ENCODE peak calls at places on chromosomes 1 and 21, in seven cellular contexts. One of them, this sample, is unnamed.

GRCh38 chr1:162091681-162092524 is 22.4 kb downstream of the NOS1AP start:
- DNase-seq in Peyer's patch: no peak
- DNase-seq in transverse colon: no peak
- DNase-seq in cardiac muscle cell: no peak
- DNase-seq in upper lobe of right lung: no peak
- DNase-seq in heart right ventricle: no peak
- DNase-seq in pancreas: no peak
- DNase-seq in this sample: no peak

GRCh38 chr1:213415686-213416380 is 364.8 kb downstream of the RPS6KC1 start:
- DNase-seq in Peyer's patch: no peak
- DNase-seq in transverse colon: no peak
- DNase-seq in cardiac muscle cell: no peak
- DNase-seq in upper lobe of right lung: no peak
- DNase-seq in heart right ventricle: no peak
- DNase-seq in pancreas: no peak
- DNase-seq in this sample: no peak

GRCh38 chr1:18241932-18242331 is 134.3 kb downstream of the IGSF21 start:
- DNase-seq in Peyer's patch: no peak
- DNase-seq in transverse colon: no peak
- DNase-seq in cardiac muscle cell: no peak
- DNase-seq in upper lobe of right lung: no peak
- DNase-seq in heart right ventricle: no peak
- DNase-seq in pancreas: no peak
- DNase-seq in this sample: no peak

GRCh38 chr1:240658312-240658975 is 46.5 kb upstream of the GREM2 start:
- DNase-seq in Peyer's patch: no peak
- DNase-seq in transverse colon: no peak
- DNase-seq in cardiac muscle cell: no peak
- DNase-seq in upper lobe of right lung: no peak
- DNase-seq in heart right ventricle: no peak
- DNase-seq in pancreas: no peak
- DNase-seq in this sample: no peak

GRCh38 chr1:181119076-181119989 is 30.8 kb downstream of the IER5 start:
- DNase-seq in Peyer's patch: no peak
- DNase-seq in transverse colon: no peak
- DNase-seq in cardiac muscle cell: no peak
- DNase-seq in upper lobe of right lung: no peak
- DNase-seq in heart right ventricle: no peak
- DNase-seq in pancreas: no peak
- DNase-seq in this sample: no peak

GRCh38 chr21:41640756-41641509 is 125.9 kb downstream of the RIPK4 start:
- DNase-seq in Peyer's patch: no peak
- DNase-seq in transverse colon: no peak
- DNase-seq in cardiac muscle cell: peak; percentile 43
- DNase-seq in upper lobe of right lung: peak; percentile 22
- DNase-seq in heart right ventricle: no peak
- DNase-seq in pancreas: no peak
- DNase-seq in this sample: peak; percentile 77

GRCh38 chr1:209652873-209653401 is 712 bp upstream of the LAMB3 start:
- DNase-seq in Peyer's patch: peak; percentile 93
- DNase-seq in transverse colon: peak; percentile 93
- DNase-seq in cardiac muscle cell: peak; percentile 78
- DNase-seq in upper lobe of right lung: peak; percentile 92
- DNase-seq in heart right ventricle: peak; percentile 75
- DNase-seq in pancreas: peak; percentile 98
- DNase-seq in this sample: peak; percentile 79

GRCh38 chr1:217048104-217048707 is 325.0 kb upstream of the ESRRG start:
- DNase-seq in Peyer's patch: peak; percentile 46
- DNase-seq in transverse colon: no peak
- DNase-seq in cardiac muscle cell: peak; percentile 21
- DNase-seq in upper lobe of right lung: no peak
- DNase-seq in heart right ventricle: no peak
- DNase-seq in pancreas: no peak
- DNase-seq in this sample: no peak

GRCh38 chr1:203172184-203173115 is 3.2 kb downstream of the MYBPH start:
- DNase-seq in Peyer's patch: peak; percentile 75
- DNase-seq in transverse colon: peak; percentile 72
- DNase-seq in cardiac muscle cell: peak; percentile 82
- DNase-seq in upper lobe of right lung: peak; percentile 83
- DNase-seq in heart right ventricle: peak; percentile 56
- DNase-seq in pancreas: peak; percentile 91
- DNase-seq in this sample: no peak

GRCh38 chr1:218572046-218572445 is 226.9 kb downstream of the TGFB2 start:
- DNase-seq in Peyer's patch: no peak
- DNase-seq in transverse colon: no peak
- DNase-seq in cardiac muscle cell: no peak
- DNase-seq in upper lobe of right lung: no peak
- DNase-seq in heart right ventricle: no peak
- DNase-seq in pancreas: no peak
- DNase-seq in this sample: no peak

GRCh38 chr1:58572691-58573090 is 4.4 kb downstream of the TACSTD2 start:
- DNase-seq in Peyer's patch: no peak
- DNase-seq in transverse colon: no peak
- DNase-seq in cardiac muscle cell: no peak
- DNase-seq in upper lobe of right lung: peak; percentile 67
- DNase-seq in heart right ventricle: no peak
- DNase-seq in pancreas: no peak
- DNase-seq in this sample: no peak

GRCh38 chr1:27402349-27402754 is 9.9 kb downstream of the GPR3 start:
- DNase-seq in Peyer's patch: peak; percentile 83
- DNase-seq in transverse colon: peak; percentile 83
- DNase-seq in cardiac muscle cell: peak; percentile 77
- DNase-seq in upper lobe of right lung: peak; percentile 91
- DNase-seq in heart right ventricle: peak; percentile 73
- DNase-seq in pancreas: peak; percentile 84
- DNase-seq in this sample: peak; percentile 94

GRCh38 chr21:45889115-45889708 is 92.4 kb upstream of the COL6A1 start:
- DNase-seq in Peyer's patch: no peak
- DNase-seq in transverse colon: no peak
- DNase-seq in cardiac muscle cell: no peak
- DNase-seq in upper lobe of right lung: no peak
- DNase-seq in heart right ventricle: peak; percentile 6
- DNase-seq in pancreas: peak; percentile 19
- DNase-seq in this sample: no peak

GRCh38 chr21:25929859-25930520 is 195.2 kb downstream of the GABPA start:
- DNase-seq in Peyer's patch: no peak
- DNase-seq in transverse colon: no peak
- DNase-seq in cardiac muscle cell: peak; percentile 52
- DNase-seq in upper lobe of right lung: no peak
- DNase-seq in heart right ventricle: no peak
- DNase-seq in pancreas: no peak
- DNase-seq in this sample: peak; percentile 35

GRCh38 chr1:33111965-33112364 is 31.0 kb downstream of the AZIN2 start:
- DNase-seq in Peyer's patch: no peak
- DNase-seq in transverse colon: no peak
- DNase-seq in cardiac muscle cell: peak; percentile 51
- DNase-seq in upper lobe of right lung: no peak
- DNase-seq in heart right ventricle: no peak
- DNase-seq in pancreas: no peak
- DNase-seq in this sample: no peak

GRCh38 chr1:225987491-225988316 is 11.4 kb downstream of the SDE2 start:
- DNase-seq in Peyer's patch: no peak
- DNase-seq in transverse colon: no peak
- DNase-seq in cardiac muscle cell: peak; percentile 74
- DNase-seq in upper lobe of right lung: no peak
- DNase-seq in heart right ventricle: no peak
- DNase-seq in pancreas: no peak
- DNase-seq in this sample: no peak

DNA sequence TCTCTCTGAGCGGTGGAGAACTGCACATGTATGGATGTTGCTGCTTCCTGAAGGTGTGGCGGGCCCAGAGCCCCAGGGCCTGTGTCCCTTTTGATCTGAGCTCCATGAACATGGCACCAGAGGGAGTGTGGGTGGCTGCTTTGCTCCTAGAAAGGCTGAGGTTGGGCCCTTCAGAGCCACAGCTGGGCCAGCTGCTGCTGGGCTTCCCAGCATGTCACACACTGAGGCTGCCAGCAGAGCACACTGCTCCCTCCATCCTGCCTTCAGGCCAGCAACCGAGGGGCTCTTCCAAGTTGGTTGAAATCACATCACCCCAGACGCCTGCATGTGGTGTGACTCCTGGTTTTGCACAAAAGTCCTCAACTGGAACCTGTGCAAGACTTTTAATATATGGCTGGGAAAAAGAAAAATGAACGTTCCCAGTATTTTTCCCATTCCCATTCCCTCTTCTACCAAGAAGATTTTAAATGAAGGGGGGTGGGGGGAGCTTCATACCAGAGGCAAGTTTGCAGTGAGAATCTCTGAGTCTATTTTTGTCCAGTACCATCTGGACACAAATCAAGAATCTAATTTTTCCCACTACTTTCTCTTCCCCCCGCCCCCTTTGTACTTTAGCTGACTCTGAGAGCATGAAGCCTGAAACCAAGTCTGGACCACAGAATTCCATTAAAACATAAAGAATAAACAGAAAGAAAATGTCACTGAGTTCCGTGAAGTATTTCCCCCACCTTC is 26.2 kb upstream of the NGF start:
- DNase-seq in Peyer's patch: no peak
- DNase-seq in transverse colon: no peak
- DNase-seq in cardiac muscle cell: peak; percentile 52
- DNase-seq in upper lobe of right lung: no peak
- DNase-seq in heart right ventricle: peak; percentile 33
- DNase-seq in pancreas: no peak
- DNase-seq in this sample: no peak
- TF ChIP-seq CTCF in Peyer's patch: no peak
- TF ChIP-seq CTCF in transverse colon: no peak
- TF ChIP-seq CTCF in cardiac muscle cell: no peak
- TF ChIP-seq CTCF in upper lobe of right lung: no peak
- TF ChIP-seq CTCF in heart right ventricle: no peak
- TF ChIP-seq CTCF in pancreas: no peak
- TF ChIP-seq CTCF in this sample: no peak

DNA sequence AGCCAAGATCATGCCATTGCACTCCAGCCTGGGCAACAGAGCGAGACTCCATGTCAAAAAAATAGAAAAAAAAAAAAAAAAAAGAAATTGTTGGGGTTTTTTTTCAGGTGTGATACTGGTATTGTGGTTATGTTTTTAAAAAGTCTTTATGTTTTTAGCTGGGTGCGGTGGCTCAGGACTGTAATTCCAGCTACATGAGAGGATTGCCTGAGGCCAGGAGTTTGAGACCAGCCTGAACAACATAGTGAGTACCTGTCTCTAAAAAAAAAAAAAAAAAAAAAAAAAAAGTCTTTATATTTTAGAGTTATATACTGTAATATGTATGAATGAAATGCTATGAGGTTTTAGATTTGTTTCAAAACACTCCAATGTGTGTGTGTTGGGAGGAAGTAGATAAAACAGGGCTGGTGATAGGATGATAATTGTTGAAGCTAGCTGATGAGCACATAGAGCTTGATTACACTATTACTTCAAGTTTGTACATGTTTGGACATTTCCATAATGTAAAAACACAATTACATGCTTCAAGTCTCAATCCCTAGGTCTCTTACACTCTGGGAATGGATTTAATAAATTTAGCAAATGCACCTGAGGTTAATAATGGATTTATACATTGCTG is 30.2 kb upstream of the ATP5PO start:
- DNase-seq in Peyer's patch: no peak
- DNase-seq in transverse colon: no peak
- DNase-seq in cardiac muscle cell: no peak
- DNase-seq in upper lobe of right lung: no peak
- DNase-seq in heart right ventricle: no peak
- DNase-seq in pancreas: no peak
- DNase-seq in this sample: no peak
- H3K4me1 ChIP-seq in Peyer's patch: peaks cover 26% of the 10 kb centered on the region
- H3K4me1 ChIP-seq in transverse colon: peaks cover 18% of the 10 kb centered on the region
- H3K4me1 ChIP-seq in cardiac muscle cell: peaks cover 14% of the 10 kb centered on the region
- H3K4me1 ChIP-seq in upper lobe of right lung: peaks cover 13% of the 10 kb centered on the region
- H3K4me1 ChIP-seq in heart right ventricle: peaks cover 6% of the 10 kb centered on the region
- H3K4me1 ChIP-seq in pancreas: no peaks in the 10 kb centered on the region
- H3K4me1 ChIP-seq in this sample: peaks cover 19% of the 10 kb centered on the region

GRCh38 chr21:33428669-33429068 is 25.5 kb downstream of the IFNGR2 start:
- DNase-seq in Peyer's patch: no peak
- DNase-seq in transverse colon: no peak
- DNase-seq in cardiac muscle cell: no peak
- DNase-seq in upper lobe of right lung: peak; percentile 75
- DNase-seq in heart right ventricle: no peak
- DNase-seq in pancreas: no peak
- DNase-seq in this sample: peak; percentile 82

GRCh38 chr21:33432496-33432895 is 29.3 kb downstream of the IFNGR2 start:
- DNase-seq in Peyer's patch: no peak
- DNase-seq in transverse colon: no peak
- DNase-seq in cardiac muscle cell: no peak
- DNase-seq in upper lobe of right lung: no peak
- DNase-seq in heart right ventricle: no peak
- DNase-seq in pancreas: no peak
- DNase-seq in this sample: peak; percentile 25

GRCh38 chr21:33433425-33434114 is 30.4 kb downstream of the IFNGR2 start:
- DNase-seq in Peyer's patch: peak; percentile 37
- DNase-seq in transverse colon: no peak
- DNase-seq in cardiac muscle cell: no peak
- DNase-seq in upper lobe of right lung: no peak
- DNase-seq in heart right ventricle: no peak
- DNase-seq in pancreas: no peak
- DNase-seq in this sample: peak; percentile 48

GRCh38 chr21:33433001-33433400 is 29.8 kb downstream of the IFNGR2 start:
- DNase-seq in Peyer's patch: no peak
- DNase-seq in transverse colon: no peak
- DNase-seq in cardiac muscle cell: no peak
- DNase-seq in upper lobe of right lung: no peak
- DNase-seq in heart right ventricle: no peak
- DNase-seq in pancreas: no peak
- DNase-seq in this sample: peak; percentile 48

DNA sequence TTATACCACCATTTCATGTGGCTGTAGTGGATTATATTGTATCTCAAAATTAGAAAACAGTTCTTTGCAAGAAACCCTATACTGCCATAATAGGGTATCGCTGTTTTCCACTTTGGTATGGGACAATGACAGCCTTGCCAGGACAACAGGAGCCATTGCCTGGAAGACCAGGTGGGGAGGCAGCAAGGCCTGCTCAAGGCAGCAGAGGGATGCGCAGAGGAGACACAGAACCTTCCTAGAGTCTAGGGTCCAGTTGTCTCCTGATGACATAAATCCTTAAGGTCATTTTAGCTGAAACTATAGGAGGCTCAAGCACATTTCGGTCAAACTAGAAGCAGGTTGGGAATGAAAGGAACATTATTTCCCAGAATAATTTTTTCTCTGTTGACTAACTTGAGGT is 27.6 kb downstream of the IFNGR2 start:
- DNase-seq in Peyer's patch: no peak
- DNase-seq in transverse colon: no peak
- DNase-seq in cardiac muscle cell: no peak
- DNase-seq in upper lobe of right lung: no peak
- DNase-seq in heart right ventricle: no peak
- DNase-seq in pancreas: no peak
- DNase-seq in this sample: peak; percentile 29
- H3K36me3 ChIP-seq in Peyer's patch: no peaks in the 10 kb centered on the region
- H3K36me3 ChIP-seq in transverse colon: peaks cover 47% of the 10 kb centered on the region
- H3K36me3 ChIP-seq in cardiac muscle cell: peaks cover 64% of the 10 kb centered on the region
- H3K36me3 ChIP-seq in upper lobe of right lung: peaks cover 98% of the 10 kb centered on the region
- H3K36me3 ChIP-seq in heart right ventricle: no peaks in the 10 kb centered on the region
- H3K36me3 ChIP-seq in pancreas: peaks cover 53% of the 10 kb centered on the region
- H3K36me3 ChIP-seq in this sample: peaks cover 95% of the 10 kb centered on the region

DNA sequence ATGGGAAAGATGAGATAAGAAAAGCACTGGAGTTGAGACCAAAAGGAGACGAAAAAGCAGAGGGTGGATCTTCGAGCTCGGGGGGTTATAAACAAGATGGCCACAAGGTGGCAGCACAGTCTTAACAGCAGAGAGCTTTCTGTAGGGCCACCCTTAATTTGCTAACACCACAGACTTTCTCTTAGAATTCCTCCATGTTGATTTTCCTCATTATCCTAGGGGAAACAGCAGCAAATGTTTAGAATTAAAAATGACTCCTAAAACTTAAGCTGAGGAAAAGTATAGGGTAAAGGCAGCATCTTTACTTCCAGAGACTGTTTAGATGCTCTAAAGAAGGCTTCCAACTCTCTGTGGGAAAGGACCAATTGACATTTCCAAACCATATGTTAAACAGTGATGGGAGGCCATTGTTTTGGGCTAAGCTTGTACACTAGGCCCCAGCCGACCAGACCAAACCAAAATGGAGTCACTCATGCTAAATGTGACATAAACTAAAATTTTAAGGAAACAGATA is 2.5 kb upstream of the APOBEC4 start:
- DNase-seq in Peyer's patch: peak; percentile 93
- DNase-seq in transverse colon: peak; percentile 84
- DNase-seq in cardiac muscle cell: peak; percentile 88
- DNase-seq in upper lobe of right lung: peak; percentile 75
- DNase-seq in heart right ventricle: peak; percentile 67
- DNase-seq in pancreas: peak; percentile 66
- DNase-seq in this sample: peak; percentile 89
- TF ChIP-seq CTCF in Peyer's patch: peak; percentile 83
- TF ChIP-seq CTCF in transverse colon: peak; percentile 90
- TF ChIP-seq CTCF in cardiac muscle cell: peak; percentile 81
- TF ChIP-seq CTCF in upper lobe of right lung: peak; percentile 90
- TF ChIP-seq CTCF in heart right ventricle: peak; percentile 93
- TF ChIP-seq CTCF in pancreas: peak; percentile 84
- TF ChIP-seq CTCF in this sample: peak; percentile 79